ENCODE peak calls at places on chromosomes 13 and 19, in five cellular contexts. A, M, P, F and Q are unnamed samples.

GRCh38 chr13:69423844-69424243 is 683.8 kb upstream of the ATXN8OS start:
- DNase-seq in M (no peak), F (no peak), A (no peak), P (no peak), Q (no peak)

GRCh38 chr13:64338671-64339070 is 2891.5 kb downstream of the PCDH9 start:
- DNase-seq in M (no peak), F (no peak), A (no peak), P (no peak), Q (no peak)

GRCh38 chr13:40422588-40423235 is 243.7 kb downstream of the FOXO1 start:
- DNase-seq in M (no peak), A (no peak), P (no peak), F (no peak), Q (no peak)

GRCh38 chr19:11387154-11388034 is 3.3 kb upstream of the EPOR start:
- DNase-seq in F (no peak), P (no peak), M (no peak), A (no peak), Q (no peak)

GRCh38 chr13:51978836-51979556 is 32.3 kb downstream of the ATP7B start:
- DNase-seq in A (no peak), F (no peak), P (no peak), M (no peak), Q (no peak)

GRCh38 chr13:99367663-99368448 is 60.7 kb upstream of the GPR183 start:
- DNase-seq in M (no peak), A (no peak), F (no peak), P (no peak), Q (no peak)

GRCh38 chr13:44873486-44873885 is 115.8 kb downstream of the NUFIP1 start:
- DNase-seq in M (no peak), A (no peak), F (peak), P (no peak), Q (no peak)

GRCh38 chr19:30873691-30874090 is 475.5 kb downstream of the TSHZ3 start:
- DNase-seq in P (no peak), M (no peak), A (no peak), F (no peak), Q (no peak)

GRCh38 chr13:46142692-46143238 is 37.9 kb upstream of the CPB2 start:
- DNase-seq in P (no peak), M (no peak), A (no peak), F (no peak), Q (no peak)

GRCh38 chr19:46256855-46257254 is 27.3 kb downstream of the IGFL1 start:
- DNase-seq in A (no peak), F (no peak), M (no peak), P (no peak), Q (no peak)

GRCh38 chr19:47035495-47036232 is 12.8 kb downstream of the TMEM160 start:
- DNase-seq in P (peak), F (peak), A (peak), M (peak), Q (peak)

GRCh38 chr19:45876411-45877197 is 9.3 kb downstream of the IRF2BP1 start:
- DNase-seq in P (no peak), F (peak), M (no peak), A (peak), Q (peak)

GRCh38 chr13:75250526-75251183 is 231.3 kb downstream of the TBC1D4 start:
- DNase-seq in A (no peak), M (no peak), F (no peak), P (peak), Q (no peak)

GRCh38 chr13:105937451-105937850 is 598.0 kb downstream of the EFNB2 start:
- DNase-seq in A (no peak), P (peak), M (no peak), F (no peak), Q (no peak)

GRCh38 chr19:39401549-39402416 is 4.9 kb upstream of the ZFP36 start:
- DNase-seq in A (peak), F (no peak), M (peak), P (peak), Q (no peak)

GRCh38 chr13:91122766-91123165 is 224.7 kb upstream of the MIR17HG start:
- DNase-seq in P (no peak), M (no peak), F (no peak), A (no peak), Q (no peak)

GRCh38 chr19:46328079-46328478 is 18.8 kb upstream of the PPP5C start:
- DNase-seq in P (no peak), A (no peak), F (no peak), M (no peak), Q (no peak)

GRCh38 chr19:13007292-13008045 is 12.2 kb downstream of the NFIX start:
- DNase-seq in M (no peak), A (no peak), P (no peak), F (peak), Q (peak)

GRCh38 chr13:74191036-74191809 is 57.0 kb upstream of the KLF12 start:
- DNase-seq in A (no peak), F (no peak), M (no peak), P (peak), Q (no peak)

GRCh38 chr19:29596885-29597525 is 9.1 kb upstream of the POP4 start:
- DNase-seq in F (no peak), P (peak), M (no peak), A (no peak), Q (no peak)

GRCh38 chr19:39097299-39097698 is 13.1 kb downstream of the ACP7 start:
- DNase-seq in A (no peak), P (no peak), M (no peak), F (no peak), Q (no peak)

GRCh38 chr19:17347361-17347760 is 10.0 kb downstream of the GTPBP3 start:
- DNase-seq in F (no peak), P (no peak), M (no peak), A (no peak), Q (no peak)

GRCh38 chr19:29873024-29873800 is 61.4 kb downstream of the CCNE1 start:
- DNase-seq in A (peak), F (peak), M (peak), P (peak), Q (peak)

GRCh38 chr19:15253076-15253475 is 20.8 kb upstream of the EPHX3 start:
- DNase-seq in M (no peak), A (no peak), F (no peak), P (no peak), Q (no peak)

GRCh38 chr13:103883698-103884097 is 817.5 kb upstream of the SLC10A2 start:
- DNase-seq in M (no peak), A (no peak), P (no peak), F (no peak), Q (no peak)

GRCh38 chr13:60000081-60000480 is 163.6 kb downstream of the DIAPH3 start:
- DNase-seq in M (no peak), A (no peak), F (no peak), P (no peak), Q (no peak)

GRCh38 chr13:97809576-97809975 is 143.9 kb upstream of the IPO5 start:
- DNase-seq in A (no peak), M (no peak), P (no peak), F (no peak), Q (no peak)

GRCh38 chr19:40650749-40651305 is 39.6 kb downstream of the NUMBL start:
- DNase-seq in F (no peak), P (peak), A (no peak), M (no peak), Q (no peak)

GRCh38 chr19:3316132-3316648 is 50.2 kb upstream of the NFIC start:
- DNase-seq in P (no peak), M (no peak), A (no peak), F (peak), Q (no peak)

GRCh38 chr13:67833564-67833963 is 603.4 kb upstream of the PCDH9 start:
- DNase-seq in F (no peak), M (no peak), P (no peak), A (no peak), Q (no peak)

GRCh38 chr19:54114340-54114826 is 1.1 kb downstream of the TFPT start:
- DNase-seq in M (no peak), F (no peak), P (peak), A (peak), Q (peak)

GRCh38 chr13:113647351-113648217 is 10.4 kb downstream of the ATP4B start:
- DNase-seq in A (no peak), F (peak), P (peak), M (no peak), Q (peak)

GRCh38 chr19:10095948-10096614 is 6.4 kb downstream of the ANGPTL6 start:
- DNase-seq in P (peak), A (peak), F (peak), M (peak), Q (peak)

GRCh38 chr19:37692956-37693660 is 26.5 kb downstream of the ZNF607 start:
- DNase-seq in M (no peak), A (no peak), F (no peak), P (no peak), Q (no peak)

GRCh38 chr13:31225998-31226675 is 26.4 kb downstream of the B3GLCT start:
- DNase-seq in F (no peak), M (no peak), A (no peak), P (no peak), Q (no peak)